ENCODE peak calls at places on chromosome 2, in nine cellular contexts. U is adrenal gland, W is SK-N-SH, N is fibroblast of mammary gland, K is endodermal cell, J is colonic mucosa, F is pancreas, H is lower lobe of right lung, X is astrocyte. V is an unnamed sample.

GRCh38 chr2:223887127-223887526 is 49.7 kb upstream of the AP1S3 start:
- DNase-seq in U (no peak), W (no peak), N (no peak), K (no peak), J (no peak), F (no peak), H (no peak), X (peak), V (no peak)

GRCh38 chr2:176088048-176088936 is 4.2 kb upstream of the HOXD13 start:
- DNase-seq in U (peak), W (peak), N (peak), K (peak), J (peak), F (peak), H (peak), X (no peak), V (peak)

GRCh38 chr2:224584111-224584764 is 925 bp downstream of the CUL3 start:
- DNase-seq in U (peak), W (peak), N (peak), K (peak), J (peak), F (peak), H (peak), X (peak), V (peak)

GRCh38 chr2:33706410-33706809 is 107.3 kb upstream of the FAM98A start:
- DNase-seq in U (no peak), W (no peak), N (no peak), K (no peak), J (no peak), F (no peak), H (no peak), X (no peak), V (no peak)

GRCh38 chr2:96816836-96817702 is 1.0 kb downstream of the CNNM3 start:
- DNase-seq in U (no peak), W (peak), N (peak), K (peak), J (no peak), F (peak), H (no peak), X (peak), V (peak)

GRCh38 chr2:121236650-121237049 is 48.4 kb downstream of the TFCP2L1 start:
- DNase-seq in U (no peak), W (no peak), N (no peak), K (no peak), J (no peak), F (no peak), H (peak), X (no peak), V (no peak)

GRCh38 chr2:148110184-148110583 is 89.3 kb downstream of the MBD5 start:
- DNase-seq in U (no peak), W (no peak), N (no peak), K (no peak), J (no peak), F (no peak), H (no peak), X (no peak), V (peak)

GRCh38 chr2:126910637-126911036 is 11.9 kb downstream of the TEX51 start:
- DNase-seq in U (no peak), W (no peak), N (no peak), K (no peak), J (no peak), F (no peak), H (no peak), X (no peak), V (no peak)

GRCh38 chr2:168920504-168921157 is 19.5 kb downstream of the G6PC2 start:
- DNase-seq in U (no peak), W (peak), N (peak), K (no peak), J (no peak), F (no peak), H (no peak), X (no peak), V (peak)

GRCh38 chr2:101002562-101003277 is 631 bp downstream of the RPL31 start:
- DNase-seq in U (peak), W (peak), N (peak), K (no peak), J (peak), F (no peak), H (no peak), X (no peak), V (peak)

GRCh38 chr2:38480617-38481016 is 103.5 kb upstream of the ATL2 start:
- DNase-seq in U (no peak), W (no peak), N (no peak), K (no peak), J (no peak), F (no peak), H (no peak), X (no peak), V (no peak)

GRCh38 chr2:204544961-204545860 is at the start of gene PARD3B:
- DNase-seq in U (peak), W (peak), N (peak), K (peak), J (peak), F (peak), H (peak), X (peak), V (peak)

GRCh38 chr2:241773511-241774418 is 2.9 kb upstream of the GAL3ST2 start:
- DNase-seq in U (peak), W (peak), N (no peak), K (peak), J (peak), F (no peak), H (peak), X (no peak), V (no peak)
- H3K4me3 ChIP-seq in U (no peak), W (no peak), N (no peak), K (no peak), J (no peak), F (no peak), H (no peak), X (no peak), V (no peak)

GRCh38 chr2:54254180-54254579 is 1.8 kb downstream of the TSPYL6 start:
- DNase-seq in U (no peak), W (no peak), N (no peak), K (no peak), J (no peak), F (no peak), H (no peak), X (no peak), V (no peak)
- TF ChIP-seq CTCF in U (no peak), W (no peak), N (no peak), K (peak), J (no peak), F (no peak), H (no peak), X (no peak), V (no peak)

GRCh38 chr2:65204461-65205230 is 23.0 kb upstream of the ACTR2 start:
- DNase-seq in U (no peak), W (no peak), N (peak), K (no peak), J (no peak), F (no peak), H (no peak), X (no peak), V (peak)
- H3K4me3 ChIP-seq in U (no peak), W (no peak), N (no peak), K (no peak), J (no peak), F (no peak), H (no peak), X (no peak), V (no peak)

GRCh38 chr2:42810126-42810970 is 18.0 kb upstream of the HAAO start:
- DNase-seq in U (peak), W (peak), N (peak), K (peak), J (peak), F (peak), H (peak), X (peak), V (peak)
- TF ChIP-seq CTCF in U (no peak), W (no peak), N (no peak), K (no peak), J (no peak), F (no peak), H (no peak), X (no peak), V (no peak)